ENCODE peak calls at places on chromosomes 16 and 17, in eight cellular contexts. N, J, R, S, M, G, U and P are unnamed samples.

GRCh38 chr17:285751-286422 is 66.7 kb downstream of the RPH3AL start:
- DNase-seq in M (no peak), S (no peak), N (no peak), G (no peak), U (peak), J (no peak), R (peak), P (no peak)

GRCh38 chr17:20083460-20083859 is 74.3 kb downstream of the SPECC1 start:
- DNase-seq in R (no peak), M (peak), N (peak), S (no peak), G (no peak), J (no peak), U (no peak), P (no peak)

GRCh38 chr17:28576758-28577465 is at the start of gene ALDOC:
- DNase-seq in R (peak), N (peak), J (peak), S (peak), M (peak), U (peak), G (peak), P (peak)

GRCh38 chr16:66030036-66030435 is 336.5 kb upstream of the CDH5 start:
- DNase-seq in M (no peak), U (no peak), G (no peak), J (peak), N (peak), S (no peak), R (no peak), P (no peak)

GRCh38 chr17:34377078-34377823 is 14.2 kb upstream of the CCL1 start:
- DNase-seq in G (no peak), U (no peak), S (no peak), M (no peak), J (no peak), R (no peak), N (no peak), P (no peak)

GRCh38 chr16:84925773-84926372 is 85.5 kb downstream of the ZDHHC7 start:
- DNase-seq in G (no peak), N (no peak), M (no peak), S (no peak), J (no peak), U (no peak), R (no peak), P (no peak)

GRCh38 chr16:84598391-84598750 is 19.5 kb downstream of the COTL1 start:
- DNase-seq in G (no peak), M (no peak), J (no peak), R (no peak), S (no peak), U (no peak), N (no peak), P (no peak)

GRCh38 chr17:63405741-63406261 is 40.3 kb downstream of the CYB561 start:
- DNase-seq in J (peak), G (peak), S (no peak), M (peak), N (peak), R (no peak), U (no peak), P (peak)

GRCh38 chr16:1807626-1808025 is 14.1 kb upstream of the IGFALS start:
- DNase-seq in U (no peak), G (no peak), R (no peak), M (no peak), S (no peak), N (no peak), J (no peak), P (no peak)
- TF ChIP-seq CTCF in U (no peak), G (no peak), R (no peak), M (no peak), S (no peak), N (no peak), J (no peak), P (no peak)

GRCh38 chr16:23948949-23949392 is 113.2 kb downstream of the PRKCB start:
- DNase-seq in S (no peak), U (no peak), G (no peak), R (no peak), J (no peak), N (no peak), M (no peak), P (no peak)

GRCh38 chr16:23949630-23950290 is 114.0 kb downstream of the PRKCB start:
- DNase-seq in U (peak), M (no peak), G (no peak), N (no peak), R (no peak), S (no peak), J (no peak), P (no peak)

GRCh38 chr16:23950898-23951297 is 115.1 kb downstream of the PRKCB start:
- DNase-seq in N (no peak), G (no peak), J (no peak), U (no peak), S (no peak), R (no peak), M (no peak), P (no peak)

GRCh38 chr16:23952128-23953041 is 116.6 kb downstream of the PRKCB start:
- DNase-seq in R (no peak), N (peak), S (peak), M (no peak), J (no peak), U (no peak), G (peak), P (no peak)

GRCh38 chr16:23950291-23950894 is 114.6 kb downstream of the PRKCB start:
- DNase-seq in M (no peak), U (no peak), S (no peak), N (no peak), J (no peak), G (no peak), R (no peak), P (no peak)
- H3K4me3 ChIP-seq in M (no peak), U (no peak), S (no peak), N (no peak), J (no peak), G (no peak), R (no peak), P (no peak)

DNA sequence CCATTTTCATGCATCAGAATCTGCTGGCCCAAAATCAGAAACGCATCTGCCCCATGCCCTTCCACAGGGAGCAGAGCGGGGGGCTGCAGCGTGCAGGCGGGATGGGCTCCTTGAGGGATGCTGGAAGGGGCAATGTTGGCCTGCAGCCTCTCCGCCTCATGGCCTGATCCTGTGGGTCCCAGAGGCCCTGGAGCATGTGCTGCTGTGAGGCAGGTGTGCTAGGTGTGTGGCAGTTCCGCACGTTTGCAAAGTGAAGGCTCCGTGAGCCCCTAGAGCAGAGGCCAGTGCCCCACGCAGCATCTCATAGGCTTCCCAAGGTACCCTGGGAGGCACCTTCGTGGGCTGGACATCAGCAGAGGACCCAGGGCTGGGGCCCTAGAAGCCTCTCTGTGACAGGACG is 36.4 kb upstream of the CDH15 start:
- DNase-seq in N (no peak), J (no peak), M (no peak), S (no peak), U (peak), G (no peak), R (peak), P (no peak)
- TF ChIP-seq CTCF in N (no peak), J (no peak), M (no peak), S (no peak), U (no peak), G (no peak), R (no peak), P (no peak)

DNA sequence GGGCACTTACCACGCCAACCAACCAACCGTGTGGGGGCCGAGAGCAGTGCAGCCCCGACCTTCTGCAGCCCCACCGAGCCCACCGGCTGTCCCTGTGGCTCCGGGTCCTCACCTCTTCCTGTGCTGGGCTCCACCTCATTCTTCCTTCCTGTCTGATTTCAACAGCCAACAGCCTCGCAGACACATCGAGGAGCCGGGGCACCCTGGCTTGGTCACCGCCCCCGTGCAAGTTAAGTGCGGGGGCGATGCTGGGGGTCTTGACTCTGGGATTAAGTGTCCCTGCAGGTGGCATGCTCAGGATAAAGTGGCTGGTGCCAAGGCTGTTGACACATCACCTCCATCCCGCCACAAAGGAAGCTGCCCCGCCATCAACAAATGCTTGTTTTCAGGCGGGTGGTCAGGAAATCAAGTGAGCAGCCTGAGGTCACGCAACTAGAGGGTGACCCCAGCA is at the start of gene NLRC3:
- DNase-seq in J (no peak), M (no peak), G (no peak), U (no peak), N (no peak), R (no peak), S (no peak), P (no peak)
- H3K4me3 ChIP-seq in J (no peak), M (no peak), G (no peak), U (peak), N (no peak), R (no peak), S (no peak), P (no peak)

GRCh38 chr16:8962393-8963009 is 1.2 kb downstream of the USP7 start:
- DNase-seq in S (no peak), J (no peak), U (peak), M (no peak), G (peak), R (peak), N (no peak), P (no peak)

GRCh38 chr16:8964462-8964861 is 756 bp upstream of the USP7 start:
- DNase-seq in J (no peak), G (no peak), N (no peak), S (no peak), R (no peak), M (no peak), U (no peak), P (no peak)

GRCh38 chr16:8963010-8963824 is 489 bp downstream of the USP7 start:
- DNase-seq in G (peak), M (no peak), S (no peak), R (peak), N (no peak), J (no peak), U (no peak), P (no peak)

GRCh38 chr16:8961811-8962390 is 1.8 kb downstream of the USP7 start:
- DNase-seq in M (no peak), J (no peak), G (no peak), S (no peak), R (no peak), N (no peak), U (no peak), P (no peak)

DNA sequence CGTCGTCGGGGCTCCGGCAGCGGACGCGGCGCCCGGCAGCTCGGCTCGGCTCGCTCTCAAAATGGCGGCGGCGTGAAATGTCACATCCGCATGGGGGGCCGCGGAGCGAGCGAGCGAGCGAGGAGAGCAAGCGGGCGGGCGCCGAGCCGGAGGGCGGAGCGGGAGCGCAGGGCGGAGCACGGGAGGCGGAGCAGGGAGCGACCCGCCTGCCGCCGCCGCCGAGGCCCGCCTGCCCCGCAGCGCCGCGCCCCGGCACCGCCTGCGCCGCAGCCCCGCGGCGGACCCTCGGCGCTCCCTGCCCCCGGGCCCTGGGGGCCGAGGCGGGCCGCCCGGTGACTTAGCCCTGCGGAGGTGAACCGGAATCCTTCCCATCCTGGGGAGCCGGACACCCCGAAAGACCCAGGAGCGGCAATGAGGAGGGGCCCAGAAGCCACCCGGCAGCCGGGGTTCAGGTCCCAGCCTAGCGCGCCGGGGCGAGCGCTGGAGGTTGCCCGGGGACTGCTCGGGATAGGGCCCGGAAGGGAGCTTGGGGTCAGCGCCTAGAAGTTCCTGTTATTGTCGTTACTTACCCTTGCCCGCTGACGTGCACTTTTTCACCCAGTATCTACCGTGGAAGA is at the start of gene USP7:
- DNase-seq in J (peak), U (peak), N (peak), G (peak), R (peak), S (peak), M (peak), P (no peak)
- TF ChIP-seq CTCF in J (no peak), U (no peak), N (no peak), G (no peak), R (no peak), S (no peak), M (no peak), P (no peak)

DNA sequence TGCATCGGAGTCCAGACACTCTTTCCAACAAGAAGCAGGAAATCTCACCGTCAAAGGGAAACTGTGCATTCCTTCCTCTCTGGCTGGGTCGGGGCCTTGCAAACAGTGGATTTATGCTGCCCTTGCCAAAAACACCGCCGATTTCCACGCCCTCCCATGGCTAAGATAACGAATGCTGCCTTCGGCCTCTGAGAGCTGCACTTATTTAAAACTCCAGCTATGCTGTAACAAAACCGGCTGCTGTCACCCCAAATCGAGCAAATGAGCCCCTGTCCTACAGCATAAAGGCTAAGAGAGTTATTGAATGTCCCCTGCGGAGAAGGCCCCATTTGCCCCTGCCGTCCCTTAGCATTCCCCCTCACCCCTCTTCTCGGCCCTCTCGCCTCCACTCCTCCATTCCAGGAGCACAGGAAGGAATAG is 275.5 kb upstream of the IRX5 start:
- DNase-seq in G (peak), S (peak), R (no peak), U (peak), J (no peak), N (peak), M (peak), P (no peak)
- H3K4me3 ChIP-seq in G (no peak), S (no peak), R (no peak), U (peak), J (no peak), N (no peak), M (no peak), P (no peak)

DNA sequence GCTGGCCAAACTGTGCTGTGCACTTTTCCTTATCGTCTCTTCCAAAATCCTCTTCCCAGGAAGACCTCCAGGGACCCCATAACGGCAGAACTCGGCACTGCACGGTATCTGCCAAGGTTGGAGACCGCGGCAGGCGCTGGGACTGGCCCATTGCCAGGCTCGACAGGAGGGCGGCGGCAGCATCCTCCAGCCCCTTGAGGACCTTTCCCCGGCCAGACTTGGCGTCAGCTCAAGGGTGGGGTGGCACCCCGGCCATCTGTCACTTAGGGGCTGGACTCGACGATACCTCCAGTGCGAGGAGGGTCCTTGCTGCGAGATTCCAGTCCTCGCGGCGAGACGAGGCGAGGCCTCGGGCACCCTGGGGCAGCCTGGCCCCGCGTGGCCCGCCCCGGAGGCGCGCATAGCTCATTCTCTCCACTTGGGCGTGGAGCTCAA is 777 bp downstream of the ACLY start:
- DNase-seq in J (no peak), G (peak), U (peak), N (peak), M (peak), S (peak), R (peak), P (no peak)
- TF ChIP-seq CTCF in J (no peak), G (no peak), U (no peak), N (no peak), M (no peak), S (no peak), R (no peak), P (no peak)

GRCh38 chr17:41653421-41654133 is 29.2 kb upstream of the KRT17 start:
- DNase-seq in N (no peak), U (no peak), R (no peak), M (no peak), J (no peak), S (no peak), G (no peak), P (no peak)
- H3K4me3 ChIP-seq in N (no peak), U (no peak), R (no peak), M (no peak), J (no peak), S (no peak), G (no peak), P (no peak)

DNA sequence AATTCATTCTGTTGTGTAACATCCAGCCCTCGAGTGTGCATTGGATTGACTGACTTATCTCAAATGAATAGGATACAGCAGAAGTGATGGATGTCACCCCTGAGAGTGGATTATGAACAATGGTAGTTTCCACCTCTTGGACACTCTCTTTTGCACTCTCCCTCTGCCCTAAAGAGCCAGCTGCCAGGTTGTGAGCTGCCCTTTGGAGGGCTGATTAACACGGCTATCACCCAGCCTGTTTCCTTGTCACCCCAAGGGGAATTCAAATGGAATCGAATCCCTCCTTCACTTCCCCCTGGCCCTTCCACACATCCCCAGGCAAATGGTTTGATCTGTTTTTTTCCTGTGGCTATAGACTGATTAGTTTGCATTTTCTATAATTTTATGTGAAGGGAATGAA is 21.1 kb upstream of the HAPSTR1 start:
- DNase-seq in M (no peak), N (no peak), G (no peak), U (no peak), J (no peak), S (no peak), R (no peak), P (no peak)
- TF ChIP-seq CTCF in M (no peak), N (no peak), G (no peak), U (no peak), J (no peak), S (no peak), R (no peak), P (no peak)